ENCODE peak calls at places on chromosomes 12 and 14, in nine cellular contexts. Y is midbrain; U is activated CD8-positive, alpha-beta memory T cell treated with anti-CD3 and anti-CD28 coated beads for 24 hours; S is Kasumi-1; D is left cardiac atrium; E is activated CD8-positive, alpha-beta T cell treated with anti-CD3 and anti-CD28 coated beads for 36 hours; V is CD8-positive, alpha-beta memory T cell; Z is kidney tubule cell; J is MG63. K is an unnamed sample.

GRCh38 chr12:81610955-81611889 is 147.9 kb downstream of the PPFIA2 start:
- DNase-seq in Y (no peak), U (no peak), S (peak), D (no peak), E (no peak), V (no peak), Z (peak), J (no peak), K (no peak)

GRCh38 chr12:23399402-23399933 is 550.0 kb downstream of the SOX5 start:
- DNase-seq in Y (no peak), U (no peak), S (no peak), D (no peak), E (no peak), V (no peak), Z (no peak), J (no peak), K (no peak)

GRCh38 chr14:94961761-94962575 is 192.1 kb upstream of the GSC start:
- DNase-seq in Y (no peak), U (no peak), S (no peak), D (no peak), E (no peak), V (no peak), Z (no peak), J (no peak), K (no peak)

GRCh38 chr14:69695664-69696527 is 71.0 kb upstream of the SRSF5 start:
- DNase-seq in Y (peak), U (no peak), S (peak), D (no peak), E (no peak), V (no peak), Z (peak), J (peak), K (peak)

GRCh38 chr12:117986705-117987469 is 18.1 kb upstream of the KSR2 start:
- DNase-seq in Y (no peak), U (no peak), S (no peak), D (no peak), E (no peak), V (no peak), Z (peak), J (peak), K (no peak)

GRCh38 chr14:105866841-105867321 is 340.5 kb downstream of the TMEM121 start:
- DNase-seq in Y (no peak), U (no peak), S (no peak), D (peak), E (no peak), V (no peak), Z (no peak), J (no peak), K (peak)

GRCh38 chr14:67426161-67426560 is 14.2 kb upstream of the PLEK2 start:
- DNase-seq in Y (no peak), U (no peak), S (no peak), D (no peak), E (no peak), V (no peak), Z (no peak), J (no peak), K (no peak)

GRCh38 chr14:67943947-67944346 is 124.4 kb downstream of the RAD51B start:
- DNase-seq in Y (peak), U (no peak), S (peak), D (peak), E (peak), V (peak), Z (peak), J (peak), K (peak)

GRCh38 chr12:27524839-27525238 is 833 bp downstream of the PPFIBP1 start:
- DNase-seq in Y (peak), U (no peak), S (no peak), D (no peak), E (no peak), V (no peak), Z (peak), J (no peak), K (no peak)

GRCh38 chr14:76784266-76784874 is 23.1 kb downstream of the VASH1 start:
- DNase-seq in Y (no peak), U (peak), S (no peak), D (no peak), E (no peak), V (no peak), Z (no peak), J (no peak), K (no peak)

GRCh38 chr12:71708658-71709057 is 22.8 kb downstream of the TMEM19 start:
- DNase-seq in Y (no peak), U (no peak), S (no peak), D (no peak), E (no peak), V (no peak), Z (no peak), J (no peak), K (no peak)

GRCh38 chr12:32981139-32981538 is 84.6 kb upstream of the PKP2 start:
- DNase-seq in Y (no peak), U (no peak), S (no peak), D (no peak), E (no peak), V (no peak), Z (no peak), J (no peak), K (no peak)

GRCh38 chr12:90683871-90684270 is 271.1 kb downstream of the CCER1 start:
- DNase-seq in Y (no peak), U (no peak), S (no peak), D (no peak), E (no peak), V (no peak), Z (no peak), J (no peak), K (no peak)

GRCh38 chr12:121466800-121467637 is 67.1 kb downstream of the RNF34 start:
- DNase-seq in Y (peak), U (peak), S (peak), D (peak), E (peak), V (peak), Z (peak), J (peak), K (peak)

GRCh38 chr12:52148541-52149181 is 43.2 kb downstream of the KRT80 start:
- DNase-seq in Y (no peak), U (no peak), S (no peak), D (no peak), E (no peak), V (no peak), Z (peak), J (peak), K (no peak)

GRCh38 chr12:111057726-111058125 is 137.3 kb upstream of the MYL2 start:
- DNase-seq in Y (no peak), U (no peak), S (no peak), D (no peak), E (no peak), V (no peak), Z (no peak), J (no peak), K (no peak)

GRCh38 chr14:24264298-24264697 is 1.3 kb upstream of the TGM1 start:
- DNase-seq in Y (no peak), U (no peak), S (no peak), D (peak), E (no peak), V (no peak), Z (no peak), J (no peak), K (no peak)

GRCh38 chr12:90909069-90909676 is 45.8 kb downstream of the CCER1 start:
- DNase-seq in Y (peak), U (no peak), S (peak), D (no peak), E (peak), V (no peak), Z (peak), J (no peak), K (no peak)

GRCh38 chr12:62522984-62523383 is 56.4 kb downstream of the MON2 start:
- DNase-seq in Y (peak), U (no peak), S (peak), D (no peak), E (no peak), V (no peak), Z (peak), J (no peak), K (no peak)

GRCh38 chr12:24045816-24046257 is 96.4 kb upstream of the SOX5 start:
- DNase-seq in Y (no peak), U (no peak), S (no peak), D (peak), E (no peak), V (no peak), Z (peak), J (peak), K (no peak)

GRCh38 chr12:5718073-5718472 is 227.0 kb downstream of the ANO2 start:
- DNase-seq in Y (no peak), U (no peak), S (no peak), D (no peak), E (no peak), V (no peak), Z (no peak), J (no peak), K (no peak)

K was measured in ovary.